ENCODE peak calls at places on chromosome 6, in six cellular contexts. X, C, J, W, Q and B are unnamed samples.
A peak's percentile ranks its signal among the peaks of the same experiment; 100 is the strongest.

GRCh38 chr6:22470454-22471368 is 98.7 kb upstream of the HDGFL1 start:
- DNase-seq in Q (peak; percentile 54), W (no peak), X (peak; percentile 80), C (peak; percentile 87), J (peak; percentile 5), B (peak; percentile 11)

GRCh38 chr6:16109659-16110300 is 19.1 kb upstream of the MYLIP start:
- DNase-seq in C (no peak), W (no peak), J (no peak), X (peak; percentile 34), Q (no peak), B (peak; percentile 52)

GRCh38 chr6:141541766-141542324 is 590.9 kb upstream of the GJE1 start:
- DNase-seq in X (no peak), W (no peak), C (peak; percentile 18), Q (no peak), J (no peak), B (no peak)

GRCh38 chr6:163416640-163417253 is 2.2 kb downstream of the QKI start:
- DNase-seq in J (peak; percentile 84), Q (no peak), X (peak; percentile 58), C (peak; percentile 94), W (no peak), B (peak; percentile 93)

GRCh38 chr6:144662812-144663211 is 377.7 kb downstream of the UTRN start:
- DNase-seq in J (no peak), C (no peak), X (no peak), Q (no peak), W (no peak), B (no peak)

GRCh38 chr6:89221971-89222887 is 5.1 kb upstream of the GABRR1 start:
- DNase-seq in J (no peak), W (no peak), C (no peak), X (no peak), Q (no peak), B (no peak)

GRCh38 chr6:143949535-143949934 is 58.5 kb downstream of the PLAGL1 start:
- DNase-seq in W (no peak), Q (no peak), J (no peak), X (no peak), C (no peak), B (no peak)

GRCh38 chr6:6788394-6789020 is 200.0 kb downstream of the LY86 start:
- DNase-seq in J (peak; percentile 66), C (no peak), X (peak; percentile 27), W (no peak), Q (no peak), B (peak; percentile 28)

GRCh38 chr6:13357551-13358075 is 29.3 kb upstream of the TBC1D7 start:
- DNase-seq in C (no peak), J (peak; percentile 66), W (no peak), Q (no peak), X (no peak), B (peak; percentile 73)

GRCh38 chr6:143098054-143098673 is 37.5 kb downstream of the AIG1 start:
- DNase-seq in X (no peak), J (no peak), W (no peak), C (no peak), Q (no peak), B (no peak)

GRCh38 chr6:105651969-105652368 is 249.1 kb upstream of the PREP start:
- DNase-seq in X (no peak), J (no peak), Q (no peak), W (no peak), C (no peak), B (no peak)
- H3K4me1 ChIP-seq in X (no peaks in the 10 kb centered on the region), J (no peaks in the 10 kb centered on the region), Q (no peaks in the 10 kb centered on the region), W (no peaks in the 10 kb centered on the region), C (no peaks in the 10 kb centered on the region), B (no peaks in the 10 kb centered on the region)

GRCh38 chr6:19691465-19692167 is 145.6 kb upstream of the ID4 start:
- DNase-seq in X (no peak), Q (no peak), J (peak; percentile 88), C (peak; percentile 46), W (no peak), B (no peak)

GRCh38 chr6:19697744-19698290 is 139.4 kb upstream of the ID4 start:
- DNase-seq in C (peak; percentile 41), Q (no peak), J (no peak), W (no peak), X (no peak), B (no peak)

GRCh38 chr6:19692506-19693298 is 144.5 kb upstream of the ID4 start:
- DNase-seq in X (no peak), Q (no peak), C (peak; percentile 2), J (peak; percentile 40), W (no peak), B (no peak)

GRCh38 chr6:19690676-19691075 is 146.5 kb upstream of the ID4 start:
- DNase-seq in C (no peak), Q (no peak), X (no peak), W (no peak), J (peak; percentile 49), B (no peak)

DNA sequence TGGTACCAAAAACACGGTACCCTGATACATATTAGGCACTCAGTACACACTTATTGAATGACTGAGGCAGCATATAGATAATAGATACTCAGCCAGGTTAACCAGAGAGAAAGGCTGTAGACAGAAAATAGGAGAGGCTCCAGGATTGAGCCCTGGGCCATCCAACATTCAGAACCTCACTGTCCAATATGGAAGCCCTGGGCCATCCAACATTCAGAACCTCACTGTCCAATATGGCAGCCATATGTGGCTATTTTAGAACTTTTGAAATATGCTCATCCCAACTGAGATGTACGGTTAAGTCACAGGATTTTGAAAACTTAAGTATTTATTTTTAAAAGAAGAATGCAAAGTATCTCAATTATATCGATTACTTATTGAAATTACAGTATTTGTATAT is 142.5 kb upstream of the ID4 start:
- DNase-seq in C (no peak), W (no peak), X (no peak), J (no peak), Q (no peak), B (no peak)
- H3K27me3 ChIP-seq in C (peaks cover 18% of the 10 kb centered on the region), W (peaks cover 15% of the 10 kb centered on the region), X (peaks cover 7% of the 10 kb centered on the region), J (no peaks in the 10 kb centered on the region), Q (peaks cover 5% of the 10 kb centered on the region), B (no peaks in the 10 kb centered on the region)

DNA sequence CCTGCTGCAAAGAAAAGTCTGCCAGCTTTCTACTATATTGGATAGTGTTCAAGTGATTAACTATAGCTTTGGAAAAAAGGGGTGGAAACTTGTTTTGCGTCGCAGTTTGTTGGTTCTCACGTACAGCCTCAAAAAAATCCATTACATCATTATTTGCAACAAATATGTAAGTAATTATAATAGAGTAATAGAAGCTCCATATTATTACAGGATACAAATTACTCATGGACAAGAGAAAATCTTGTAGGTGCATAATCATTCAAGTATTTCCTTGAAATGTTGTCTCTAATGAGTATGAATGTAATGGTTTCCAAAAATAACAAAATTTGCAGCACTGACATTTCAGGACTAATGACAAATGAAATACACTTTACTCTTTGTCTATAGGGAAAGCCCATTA is 139.2 kb downstream of the PDSS2 start:
- DNase-seq in C (peak; percentile 43), Q (no peak), J (no peak), W (no peak), X (no peak), B (no peak)
- H3K4me1 ChIP-seq in C (peaks cover 24% of the 10 kb centered on the region), Q (no peaks in the 10 kb centered on the region), J (peaks cover 4% of the 10 kb centered on the region), W (no peaks in the 10 kb centered on the region), X (no peaks in the 10 kb centered on the region), B (no peaks in the 10 kb centered on the region)

GRCh38 chr6:170288091-170288631 is 2.7 kb downstream of the DLL1 start:
- DNase-seq in C (no peak), J (no peak), X (no peak), W (no peak), Q (no peak), B (no peak)
- H3K27me3 ChIP-seq in C (peaks cover 4% of the 10 kb centered on the region), J (peaks cover 69% of the 10 kb centered on the region), X (peaks cover 51% of the 10 kb centered on the region), W (peaks cover 13% of the 10 kb centered on the region), Q (peaks cover 68% of the 10 kb centered on the region), B (peaks cover 15% of the 10 kb centered on the region)

DNA sequence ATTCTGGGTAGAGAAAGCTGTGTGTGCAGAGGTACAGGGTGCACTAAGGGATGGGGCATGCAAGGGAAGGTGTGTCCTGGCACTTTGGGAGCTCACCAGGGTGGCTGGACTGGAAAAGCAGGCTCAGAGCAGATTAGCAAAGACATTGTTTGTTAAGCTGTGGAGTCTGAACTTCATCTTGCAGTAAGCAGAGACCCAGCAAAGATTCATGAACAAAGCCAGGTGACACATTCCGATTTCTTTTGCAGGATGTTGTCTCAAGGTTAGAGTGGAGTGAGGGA is 28.8 kb downstream of the DUSP22 start:
- DNase-seq in Q (no peak), J (no peak), X (no peak), W (no peak), C (no peak), B (no peak)
- H3K4me1 ChIP-seq in Q (peaks cover 27% of the 10 kb centered on the region), J (peaks cover 13% of the 10 kb centered on the region), X (peaks cover 6% of the 10 kb centered on the region), W (peaks cover 13% of the 10 kb centered on the region), C (no peaks in the 10 kb centered on the region), B (no peaks in the 10 kb centered on the region)

GRCh38 chr6:166279393-166279679 is 28.9 kb downstream of the PRR18 start:
- DNase-seq in W (no peak), Q (no peak), X (no peak), J (no peak), C (no peak), B (no peak)
- H3K27me3 ChIP-seq in W (peaks cover 21% of the 10 kb centered on the region), Q (peaks cover 4% of the 10 kb centered on the region), X (peaks cover 3% of the 10 kb centered on the region), J (no peaks in the 10 kb centered on the region), C (peaks cover 38% of the 10 kb centered on the region), B (no peaks in the 10 kb centered on the region)

GRCh38 chr6:117502580-117502979 is 20.1 kb downstream of the DCBLD1 start:
- DNase-seq in J (no peak), C (peak; percentile 52), Q (no peak), X (no peak), W (no peak), B (no peak)

GRCh38 chr6:117503211-117503610 is 20.7 kb downstream of the DCBLD1 start:
- DNase-seq in C (no peak), J (no peak), X (no peak), Q (no peak), W (no peak), B (no peak)

GRCh38 chr6:117505337-117505736 is 22.9 kb downstream of the DCBLD1 start:
- DNase-seq in J (no peak), C (no peak), X (no peak), W (no peak), Q (no peak), B (no peak)

GRCh38 chr6:117506180-117506835 is 23.8 kb downstream of the DCBLD1 start:
- DNase-seq in Q (no peak), J (peak; percentile 28), X (no peak), W (no peak), C (peak; percentile 34), B (peak; percentile 87)

GRCh38 chr6:117504478-117505144 is 22.1 kb downstream of the DCBLD1 start:
- DNase-seq in W (no peak), X (no peak), J (no peak), C (no peak), Q (no peak), B (no peak)
- H3K4me1 ChIP-seq in W (no peaks in the 10 kb centered on the region), X (no peaks in the 10 kb centered on the region), J (no peaks in the 10 kb centered on the region), C (peaks cover 15% of the 10 kb centered on the region), Q (peaks cover 16% of the 10 kb centered on the region), B (peaks cover 19% of the 10 kb centered on the region)

DNA sequence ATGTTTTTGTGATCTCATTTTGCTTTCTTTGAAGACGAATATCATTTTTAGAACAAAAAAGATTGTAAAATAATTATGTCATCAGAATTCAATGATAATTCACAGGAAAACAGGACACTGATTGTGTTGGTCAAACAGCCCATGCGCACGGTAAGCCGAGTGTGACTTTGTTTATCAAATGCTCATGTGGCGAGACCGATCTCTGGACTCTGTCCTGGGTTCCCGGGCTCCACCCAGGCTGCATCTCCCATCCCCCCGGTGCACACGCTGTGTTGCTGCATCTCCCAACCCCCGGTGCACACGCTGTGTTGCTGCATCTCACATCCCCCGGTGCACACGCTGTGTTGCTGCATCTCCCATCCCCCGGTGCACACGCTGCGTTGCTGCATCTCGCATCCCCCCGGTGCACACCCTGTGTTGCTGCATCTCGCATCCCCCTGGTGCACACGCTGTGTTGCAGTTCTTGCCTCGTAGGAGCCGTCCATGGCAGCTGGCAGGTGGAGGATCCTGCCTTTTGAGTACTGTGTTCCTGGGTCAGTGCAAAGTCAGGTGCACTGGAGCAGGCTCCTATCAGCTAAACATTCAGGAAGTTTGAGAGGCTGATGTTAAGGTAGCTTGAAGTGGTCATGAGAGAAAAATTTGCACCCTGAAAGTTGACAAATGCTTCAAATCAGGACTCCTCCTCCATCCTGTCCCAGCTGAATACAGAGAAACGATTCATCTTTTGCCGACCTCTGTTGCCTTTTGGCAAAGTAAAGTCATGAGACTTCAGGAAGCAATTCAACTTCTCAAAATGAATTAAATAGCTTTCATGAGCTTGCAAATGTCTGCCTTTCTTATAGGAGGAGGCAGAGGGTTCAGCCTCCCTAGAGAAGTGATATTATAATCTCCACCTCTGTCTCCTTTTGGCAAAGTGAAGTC is 77.1 kb upstream of the FRMD1 start:
- DNase-seq in C (no peak), J (no peak), Q (no peak), W (peak; percentile 71), X (no peak), B (no peak)
- H3K27me3 ChIP-seq in C (no peaks in the 10 kb centered on the region), J (no peaks in the 10 kb centered on the region), Q (peaks cover 9% of the 10 kb centered on the region), W (no peaks in the 10 kb centered on the region), X (no peaks in the 10 kb centered on the region), B (peaks cover 7% of the 10 kb centered on the region)